ENCODE peak calls at places on chromosome 22, in five cellular contexts. One of them, this sample, is unnamed.

GRCh38 chr22:44338906-44339305 is 26.2 kb upstream of the SHISAL1 start:
- DNase-seq in nephron progenitor cell: no peak
- DNase-seq in activated CD8-positive, alpha-beta memory T cell treated with anti-CD3 and anti-CD28 coated beads, Interleukin-2, amount 50 U/mL, for 48 hours: no peak
- DNase-seq in naive thymus-derived CD4-positive, alpha-beta T cell: no peak
- DNase-seq in bronchial epithelial cell: no peak
- DNase-seq in this sample: no peak

GRCh38 chr22:42360348-42360747 is 71.9 kb downstream of the NFAM1 start:
- DNase-seq in bronchial epithelial cell: no peak
- DNase-seq in naive thymus-derived CD4-positive, alpha-beta T cell: no peak
- DNase-seq in nephron progenitor cell: no peak
- DNase-seq in activated CD8-positive, alpha-beta memory T cell treated with anti-CD3 and anti-CD28 coated beads, Interleukin-2, amount 50 U/mL, for 48 hours: no peak
- DNase-seq in this sample: no peak

GRCh38 chr22:20037419-20037818 is 16.5 kb downstream of the TANGO2 start:
- DNase-seq in activated CD8-positive, alpha-beta memory T cell treated with anti-CD3 and anti-CD28 coated beads, Interleukin-2, amount 50 U/mL, for 48 hours: no peak
- DNase-seq in nephron progenitor cell: no peak
- DNase-seq in bronchial epithelial cell: no peak
- DNase-seq in naive thymus-derived CD4-positive, alpha-beta T cell: no peak
- DNase-seq in this sample: no peak

GRCh38 chr22:36369004-36369921 is 18.5 kb downstream of the MYH9 start:
- DNase-seq in naive thymus-derived CD4-positive, alpha-beta T cell: no peak
- DNase-seq in bronchial epithelial cell: peak
- DNase-seq in activated CD8-positive, alpha-beta memory T cell treated with anti-CD3 and anti-CD28 coated beads, Interleukin-2, amount 50 U/mL, for 48 hours: no peak
- DNase-seq in nephron progenitor cell: no peak
- DNase-seq in this sample: no peak

GRCh38 chr22:44352378-44353062 is 39.8 kb upstream of the SHISAL1 start:
- DNase-seq in nephron progenitor cell: no peak
- DNase-seq in naive thymus-derived CD4-positive, alpha-beta T cell: no peak
- DNase-seq in activated CD8-positive, alpha-beta memory T cell treated with anti-CD3 and anti-CD28 coated beads, Interleukin-2, amount 50 U/mL, for 48 hours: no peak
- DNase-seq in bronchial epithelial cell: no peak
- DNase-seq in this sample: no peak

GRCh38 chr22:44461083-44461375 is 37.0 kb downstream of the RTL6 start:
- DNase-seq in bronchial epithelial cell: no peak
- DNase-seq in naive thymus-derived CD4-positive, alpha-beta T cell: no peak
- DNase-seq in activated CD8-positive, alpha-beta memory T cell treated with anti-CD3 and anti-CD28 coated beads, Interleukin-2, amount 50 U/mL, for 48 hours: no peak
- DNase-seq in nephron progenitor cell: no peak
- DNase-seq in this sample: peak

GRCh38 chr22:46916886-46917625 is 154.6 kb downstream of the TBC1D22A start:
- DNase-seq in naive thymus-derived CD4-positive, alpha-beta T cell: no peak
- DNase-seq in nephron progenitor cell: no peak
- DNase-seq in bronchial epithelial cell: no peak
- DNase-seq in activated CD8-positive, alpha-beta memory T cell treated with anti-CD3 and anti-CD28 coated beads, Interleukin-2, amount 50 U/mL, for 48 hours: no peak
- DNase-seq in this sample: peak

GRCh38 chr22:35568751-35569725 is 28.4 kb downstream of the RASD2 start:
- DNase-seq in bronchial epithelial cell: peak
- DNase-seq in naive thymus-derived CD4-positive, alpha-beta T cell: no peak
- DNase-seq in activated CD8-positive, alpha-beta memory T cell treated with anti-CD3 and anti-CD28 coated beads, Interleukin-2, amount 50 U/mL, for 48 hours: no peak
- DNase-seq in nephron progenitor cell: no peak
- DNase-seq in this sample: no peak

GRCh38 chr22:25067851-25068421 is 115.4 kb downstream of the KIAA1671 start:
- DNase-seq in nephron progenitor cell: no peak
- DNase-seq in bronchial epithelial cell: no peak
- DNase-seq in activated CD8-positive, alpha-beta memory T cell treated with anti-CD3 and anti-CD28 coated beads, Interleukin-2, amount 50 U/mL, for 48 hours: peak
- DNase-seq in naive thymus-derived CD4-positive, alpha-beta T cell: peak
- DNase-seq in this sample: no peak

GRCh38 chr22:37430941-37431340 is 3.7 kb upstream of the ELFN2 start:
- DNase-seq in bronchial epithelial cell: no peak
- DNase-seq in activated CD8-positive, alpha-beta memory T cell treated with anti-CD3 and anti-CD28 coated beads, Interleukin-2, amount 50 U/mL, for 48 hours: no peak
- DNase-seq in naive thymus-derived CD4-positive, alpha-beta T cell: no peak
- DNase-seq in nephron progenitor cell: no peak
- DNase-seq in this sample: no peak

GRCh38 chr22:48880749-48881148 is 946.9 kb downstream of the BRD1 start:
- DNase-seq in naive thymus-derived CD4-positive, alpha-beta T cell: no peak
- DNase-seq in activated CD8-positive, alpha-beta memory T cell treated with anti-CD3 and anti-CD28 coated beads, Interleukin-2, amount 50 U/mL, for 48 hours: no peak
- DNase-seq in bronchial epithelial cell: no peak
- DNase-seq in nephron progenitor cell: no peak
- DNase-seq in this sample: no peak

GRCh38 chr22:30309981-30310672 is 16.6 kb downstream of the TBC1D10A start:
- DNase-seq in nephron progenitor cell: no peak
- DNase-seq in activated CD8-positive, alpha-beta memory T cell treated with anti-CD3 and anti-CD28 coated beads, Interleukin-2, amount 50 U/mL, for 48 hours: no peak
- DNase-seq in bronchial epithelial cell: peak
- DNase-seq in naive thymus-derived CD4-positive, alpha-beta T cell: peak
- DNase-seq in this sample: peak

GRCh38 chr22:31625257-31625640 is 36.8 kb downstream of the PISD start:
- DNase-seq in nephron progenitor cell: no peak
- DNase-seq in activated CD8-positive, alpha-beta memory T cell treated with anti-CD3 and anti-CD28 coated beads, Interleukin-2, amount 50 U/mL, for 48 hours: no peak
- DNase-seq in bronchial epithelial cell: no peak
- DNase-seq in naive thymus-derived CD4-positive, alpha-beta T cell: no peak
- DNase-seq in this sample: no peak

GRCh38 chr22:30386960-30387848 is at the start of gene RNF215:
- DNase-seq in activated CD8-positive, alpha-beta memory T cell treated with anti-CD3 and anti-CD28 coated beads, Interleukin-2, amount 50 U/mL, for 48 hours: peak
- DNase-seq in bronchial epithelial cell: peak
- DNase-seq in nephron progenitor cell: peak
- DNase-seq in naive thymus-derived CD4-positive, alpha-beta T cell: peak
- DNase-seq in this sample: peak

GRCh38 chr22:48370508-48371325 is 1457.0 kb downstream of the BRD1 start:
- DNase-seq in activated CD8-positive, alpha-beta memory T cell treated with anti-CD3 and anti-CD28 coated beads, Interleukin-2, amount 50 U/mL, for 48 hours: peak
- DNase-seq in nephron progenitor cell: no peak
- DNase-seq in naive thymus-derived CD4-positive, alpha-beta T cell: no peak
- DNase-seq in bronchial epithelial cell: no peak
- DNase-seq in this sample: no peak

GRCh38 chr22:29268511-29269229 is 602 bp downstream of the EWSR1 start:
- DNase-seq in activated CD8-positive, alpha-beta memory T cell treated with anti-CD3 and anti-CD28 coated beads, Interleukin-2, amount 50 U/mL, for 48 hours: peak
- DNase-seq in nephron progenitor cell: peak
- DNase-seq in bronchial epithelial cell: peak
- DNase-seq in naive thymus-derived CD4-positive, alpha-beta T cell: no peak
- DNase-seq in this sample: no peak

GRCh38 chr22:39524089-39524752 is 3.9 kb downstream of the ATF4 start:
- DNase-seq in naive thymus-derived CD4-positive, alpha-beta T cell: no peak
- DNase-seq in bronchial epithelial cell: no peak
- DNase-seq in activated CD8-positive, alpha-beta memory T cell treated with anti-CD3 and anti-CD28 coated beads, Interleukin-2, amount 50 U/mL, for 48 hours: peak
- DNase-seq in nephron progenitor cell: no peak
- DNase-seq in this sample: no peak